ENCODE peak calls at places on chromosome 4, in five cellular contexts. J is OCI-LY7, M is cardiac fibroblast, R is BE2C, Y is tibial artery. C is an unnamed sample.

GRCh38 chr4:158538911-158539310 is 17.2 kb downstream of the RXFP1 start:
- DNase-seq in J (no peak), M (no peak), R (no peak), Y (no peak), C (no peak)

GRCh38 chr4:4841156-4841555 is 18.3 kb upstream of the MSX1 start:
- DNase-seq in J (no peak), M (no peak), R (no peak), Y (no peak), C (no peak)

GRCh38 chr4:31328921-31329320 is 608.8 kb downstream of the PCDH7 start:
- DNase-seq in J (no peak), M (peak), R (no peak), Y (no peak), C (no peak)

GRCh38 chr4:78864405-78865024 is 74.7 kb downstream of the PAQR3 start:
- DNase-seq in J (peak), M (peak), R (peak), Y (no peak), C (peak)

GRCh38 chr4:75771607-75772006 is 47.2 kb downstream of the USO1 start:
- DNase-seq in J (no peak), M (no peak), R (no peak), Y (no peak), C (no peak)

GRCh38 chr4:17811078-17811603 is 362 bp downstream of the NCAPG start:
- DNase-seq in J (no peak), M (no peak), R (no peak), Y (no peak), C (no peak)

GRCh38 chr4:118936406-118936805 is 47.8 kb downstream of the SYNPO2 start:
- DNase-seq in J (no peak), M (no peak), R (no peak), Y (no peak), C (no peak)

GRCh38 chr4:40419231-40419912 is 84.2 kb downstream of the CHRNA9 start:
- DNase-seq in J (no peak), M (no peak), R (no peak), Y (no peak), C (no peak)

GRCh38 chr4:3440979-3441500 is 728 bp upstream of the HGFAC start:
- DNase-seq in J (no peak), M (no peak), R (no peak), Y (no peak), C (no peak)

GRCh38 chr4:85808104-85808503 is 333.2 kb downstream of the ARHGAP24 start:
- DNase-seq in J (no peak), M (no peak), R (no peak), Y (no peak), C (no peak)

GRCh38 chr4:16194199-16194598 is 32.1 kb downstream of the TAPT1 start:
- DNase-seq in J (no peak), M (peak), R (no peak), Y (no peak), C (no peak)

GRCh38 chr4:8316911-8317351 is 47.4 kb downstream of the HTRA3 start:
- DNase-seq in J (no peak), M (no peak), R (no peak), Y (no peak), C (no peak)

GRCh38 chr4:188214861-188215260 is 75.6 kb downstream of the TRIML1 start:
- DNase-seq in J (no peak), M (no peak), R (no peak), Y (no peak), C (no peak)

GRCh38 chr4:87697272-87697671 is 47.2 kb downstream of the DMP1 start:
- DNase-seq in J (no peak), M (no peak), R (no peak), Y (no peak), C (no peak)

GRCh38 chr4:3046149-3046548 is 28.2 kb downstream of the HTT-AS start:
- DNase-seq in J (peak), M (no peak), R (no peak), Y (no peak), C (no peak)

GRCh38 chr4:86556791-86557415 is 37.2 kb upstream of the PTPN13 start:
- DNase-seq in J (no peak), M (peak), R (no peak), Y (no peak), C (no peak)

GRCh38 chr4:81164623-81165416 is 50.2 kb downstream of the PRKG2 start:
- DNase-seq in J (no peak), M (no peak), R (no peak), Y (no peak), C (no peak)

GRCh38 chr4:26936284-26937065 is 75.8 kb downstream of the STIM2 start:
- DNase-seq in J (no peak), M (no peak), R (no peak), Y (no peak), C (no peak)

GRCh38 chr4:9765091-9765490 is 16.3 kb upstream of the DRD5 start:
- DNase-seq in J (peak), M (peak), R (peak), Y (no peak), C (peak)

GRCh38 chr4:158209825-158210807 is at the start of gene TMEM144:
- DNase-seq in J (no peak), M (peak), R (peak), Y (peak), C (peak)

GRCh38 chr4:85966308-85966882 is 393.5 kb downstream of the MAPK10 start:
- DNase-seq in J (no peak), M (peak), R (no peak), Y (no peak), C (no peak)

GRCh38 chr4:115234405-115235093 is 121.1 kb upstream of the NDST4 start:
- DNase-seq in J (peak), M (no peak), R (peak), Y (no peak), C (no peak)

GRCh38 chr4:132001542-132001941 is 1147.6 kb upstream of the PCDH10 start:
- DNase-seq in J (no peak), M (peak), R (no peak), Y (no peak), C (no peak)

GRCh38 chr4:84159767-84160166 is 339.3 kb downstream of the NKX6-1 start:
- DNase-seq in J (no peak), M (no peak), R (peak), Y (no peak), C (peak)

GRCh38 chr4:54378461-54378860 is 149.4 kb downstream of the PDGFRA start:
- DNase-seq in J (no peak), M (no peak), R (no peak), Y (no peak), C (no peak)

GRCh38 chr4:8790749-8791148 is 80.9 kb downstream of the HMX1 start:
- DNase-seq in J (no peak), M (no peak), R (no peak), Y (no peak), C (no peak)

GRCh38 chr4:537436-538264 is 38.4 kb downstream of the TMEM271 start:
- DNase-seq in J (no peak), M (no peak), R (no peak), Y (no peak), C (no peak)

GRCh38 chr4:184538023-184538599 is 63.8 kb upstream of the IRF2 start:
- DNase-seq in J (peak), M (peak), R (peak), Y (peak), C (peak)
- TF ChIP-seq CTCF in J (peak), M (peak), R (peak), Y (peak), C (peak)

DNA sequence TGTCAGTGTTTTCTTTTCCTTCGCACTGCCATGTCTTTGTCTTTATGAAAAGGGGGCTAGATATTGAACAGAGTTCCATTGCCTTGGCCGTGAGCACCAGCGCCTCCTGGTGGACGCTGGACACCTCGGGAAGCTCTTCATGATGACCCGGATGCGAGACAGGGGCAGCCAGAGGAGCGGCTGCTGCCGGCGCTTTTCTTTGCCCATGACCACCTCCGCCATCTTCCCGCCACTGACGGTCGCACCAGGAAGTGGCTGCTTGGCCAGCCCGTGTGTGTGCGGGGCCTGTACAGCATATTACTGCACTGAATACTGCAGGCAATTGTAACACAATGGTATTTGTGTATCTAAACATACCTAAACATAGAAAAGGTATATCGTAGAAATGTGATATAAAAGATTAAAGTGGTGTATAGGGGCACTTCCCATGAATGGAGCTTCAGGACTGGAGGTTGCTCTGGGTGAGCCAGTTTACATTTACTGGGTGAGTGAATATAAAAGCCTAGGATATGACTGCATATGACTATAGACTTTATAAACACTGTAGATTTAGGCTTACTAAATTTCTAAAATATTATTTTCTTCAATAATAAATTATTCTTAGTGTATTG is 15.8 kb upstream of the GRIA2 start:
- DNase-seq in J (no peak), M (peak), R (peak), Y (no peak), C (peak)
- TF ChIP-seq CTCF in J (peak), M (peak), R (peak), Y (no peak), C (peak)

DNA sequence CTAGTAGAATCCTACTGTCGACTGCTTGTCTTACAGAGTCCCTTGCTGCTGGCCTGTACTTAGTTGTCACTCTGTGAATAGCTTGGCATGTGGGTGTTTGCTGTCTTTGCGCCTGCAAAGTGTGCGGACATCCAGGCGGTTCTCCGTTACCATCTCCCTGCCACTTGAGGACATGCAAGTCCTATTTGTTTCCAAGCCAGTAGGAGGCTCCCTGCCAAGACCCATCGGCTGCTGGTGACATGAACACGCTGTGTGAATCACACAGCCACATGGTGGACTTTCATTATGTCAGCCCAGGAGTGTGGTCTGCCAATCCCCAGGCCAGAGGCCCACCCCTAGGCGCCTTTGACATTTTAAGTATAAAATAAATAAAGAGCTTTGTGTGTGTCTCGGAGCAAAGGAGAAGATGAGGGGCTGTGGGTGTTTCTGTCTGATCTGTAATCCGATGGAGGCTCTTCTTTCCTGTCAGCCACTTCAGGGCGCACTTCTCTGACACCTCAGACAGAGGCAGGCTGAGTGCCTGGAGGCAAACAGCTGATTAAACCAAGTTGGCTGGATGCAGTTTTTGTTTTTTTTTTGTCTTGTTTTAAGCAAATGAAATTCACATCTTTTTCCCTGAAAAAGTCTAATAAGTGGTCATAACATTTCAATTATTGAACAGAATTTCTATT is 51.5 kb downstream of the ALPK1 start:
- DNase-seq in J (no peak), M (peak), R (peak), Y (peak), C (peak)
- TF ChIP-seq CTCF in J (no peak), M (peak), R (peak), Y (no peak), C (no peak)

GRCh38 chr4:13905543-13905942 is 278.0 kb upstream of the BOD1L1 start:
- DNase-seq in J (no peak), M (peak), R (no peak), Y (no peak), C (no peak)

GRCh38 chr4:13908455-13908854 is 280.9 kb upstream of the BOD1L1 start:
- DNase-seq in J (no peak), M (peak), R (no peak), Y (no peak), C (no peak)

GRCh38 chr4:13906727-13907126 is 279.2 kb upstream of the BOD1L1 start:
- DNase-seq in J (no peak), M (no peak), R (no peak), Y (no peak), C (no peak)

GRCh38 chr4:13910556-13910955 is 283.0 kb upstream of the BOD1L1 start:
- DNase-seq in J (no peak), M (no peak), R (no peak), Y (no peak), C (no peak)

GRCh38 chr4:13907255-13907751 is 279.8 kb upstream of the BOD1L1 start:
- DNase-seq in J (no peak), M (peak), R (no peak), Y (no peak), C (no peak)
- TF ChIP-seq CTCF in J (no peak), M (peak), R (no peak), Y (no peak), C (no peak)

C was measured in nephron progenitor cell.